ENCODE peak calls at places on chromosomes 3 and 15, in five cellular contexts. A, S, R, P and Y are unnamed samples.

GRCh38 chr15:69035205-69035917 is 20.9 kb downstream of the NOX5 start:
- DNase-seq in A (no peak), S (no peak), R (no peak), P (no peak), Y (no peak)

GRCh38 chr15:69843267-69843666 is 254.4 kb downstream of the TLE3 start:
- DNase-seq in A (no peak), S (no peak), R (no peak), P (no peak), Y (no peak)

GRCh38 chr15:42921049-42921731 is 612 bp upstream of the TTBK2 start:
- DNase-seq in A (no peak), S (peak; percentile 20), R (peak; percentile 24), P (peak; percentile 15), Y (peak; percentile 17)

GRCh38 chr3:169002689-169003088 is 660.8 kb downstream of the MECOM start:
- DNase-seq in A (no peak), S (no peak), R (no peak), P (no peak), Y (no peak)

GRCh38 chr3:64257096-64257755 is 32.0 kb upstream of the PRICKLE2 start:
- DNase-seq in A (no peak), S (no peak), R (no peak), P (peak; percentile 19), Y (no peak)

GRCh38 chr3:128554100-128554464 is 61.1 kb upstream of the GATA2 start:
- DNase-seq in A (no peak), S (no peak), R (peak; percentile 91), P (no peak), Y (no peak)

GRCh38 chr15:71800835-71801745 is 9.3 kb upstream of the NR2E3 start:
- DNase-seq in A (peak; percentile 56), S (no peak), R (peak; percentile 81), P (no peak), Y (peak; percentile 51)

GRCh38 chr15:83709246-83709645 is 55.3 kb downstream of the ADAMTSL3 start:
- DNase-seq in A (no peak), S (no peak), R (peak; percentile 50), P (no peak), Y (no peak)

GRCh38 chr15:45424429-45424828 is 46.1 kb upstream of the GATM start:
- DNase-seq in A (no peak), S (no peak), R (no peak), P (no peak), Y (no peak)

GRCh38 chr3:149391960-149392359 is 14.5 kb upstream of the TM4SF1 start:
- DNase-seq in A (no peak), S (no peak), R (no peak), P (no peak), Y (no peak)

GRCh38 chr3:20173844-20174410 is 12.1 kb downstream of the SGO1 start:
- DNase-seq in A (no peak), S (no peak), R (no peak), P (no peak), Y (no peak)

GRCh38 chr15:43912208-43912607 is 85.4 kb downstream of the WDR76 start:
- DNase-seq in A (no peak), S (no peak), R (no peak), P (no peak), Y (no peak)

GRCh38 chr15:42203891-42204290 is 4.2 kb downstream of the VPS39 start:
- DNase-seq in A (no peak), S (no peak), R (peak; percentile 31), P (no peak), Y (no peak)

GRCh38 chr3:128280466-128281455 is 127.5 kb downstream of the EEFSEC start:
- DNase-seq in A (no peak), S (no peak), R (no peak), P (no peak), Y (no peak)

GRCh38 chr15:88661041-88661765 is 22.4 kb downstream of the ISG20 start:
- DNase-seq in A (peak; percentile 15), S (no peak), R (peak; percentile 32), P (no peak), Y (no peak)

GRCh38 chr15:39642011-39642640 is 61.2 kb downstream of the THBS1 start:
- DNase-seq in A (no peak), S (no peak), R (peak; percentile 85), P (no peak), Y (peak; percentile 53)

GRCh38 chr3:80769683-80770082 is 991.8 kb downstream of the GBE1 start:
- DNase-seq in A (no peak), S (no peak), R (no peak), P (no peak), Y (no peak)

GRCh38 chr3:133792171-133792763 is 13.3 kb upstream of the SRPRB start:
- DNase-seq in A (no peak), S (no peak), R (peak; percentile 8), P (no peak), Y (no peak)

GRCh38 chr3:1734494-1735122 is 364.1 kb upstream of the CNTN4 start:
- DNase-seq in A (no peak), S (no peak), R (no peak), P (no peak), Y (peak; percentile 16)

GRCh38 chr3:111714305-111714704 is 119.2 kb upstream of the ZBED2 start:
- DNase-seq in A (no peak), S (no peak), R (peak; percentile 33), P (no peak), Y (peak; percentile 62)

GRCh38 chr15:69751575-69751974 is 299.0 kb downstream of the RPLP1 start:
- DNase-seq in A (no peak), S (no peak), R (no peak), P (no peak), Y (no peak)

GRCh38 chr3:161305095-161305991 is 66.0 kb downstream of the SPTSSB start:
- DNase-seq in A (no peak), S (no peak), R (peak; percentile 29), P (no peak), Y (no peak)

GRCh38 chr3:107068980-107069379 is 308.3 kb upstream of the CCDC54 start:
- DNase-seq in A (peak; percentile 49), S (no peak), R (peak; percentile 59), P (no peak), Y (no peak)

GRCh38 chr3:20104167-20104661 is 64.0 kb downstream of the KAT2B start:
- DNase-seq in A (no peak), S (peak; percentile 8), R (no peak), P (no peak), Y (no peak)

GRCh38 chr15:100958326-100959065 is 39.3 kb downstream of the LRRK1 start:
- DNase-seq in A (no peak), S (no peak), R (peak; percentile 69), P (no peak), Y (no peak)